ENCODE peak calls at places on chromosomes 16 and 17, in five cellular contexts. T is ovary, G is posterior vena cava, R is GM20000, F is MCF 10A. C is an unnamed sample.

GRCh38 chr17:42488032-42488431 is 29.4 kb downstream of the ATP6V0A1 start:
- DNase-seq in T (no peak), F (no peak), R (no peak), G (no peak), C (no peak)

GRCh38 chr17:70563301-70563820 is 394.0 kb downstream of the KCNJ2 start:
- DNase-seq in R (no peak), G (no peak), T (no peak), F (peak), C (no peak)

GRCh38 chr17:6393368-6393952 is 41.5 kb downstream of the AIPL1 start:
- DNase-seq in F (no peak), R (no peak), T (no peak), G (no peak), C (no peak)

GRCh38 chr17:39700148-39700987 is 504 bp downstream of the ERBB2 start:
- DNase-seq in T (peak), R (peak), G (no peak), F (peak), C (peak)

GRCh38 chr16:84034516-84034915 is 8.1 kb downstream of the SLC38A8 start:
- DNase-seq in G (no peak), R (no peak), F (no peak), T (no peak), C (no peak)

GRCh38 chr17:63478814-63479494 is 2.1 kb downstream of the ACE start:
- DNase-seq in F (peak), R (peak), T (peak), G (peak), C (peak)

GRCh38 chr16:87145181-87146176 is 171.7 kb downstream of the C16orf95 start:
- DNase-seq in G (peak), F (peak), T (no peak), R (no peak), C (no peak)

GRCh38 chr17:2215616-2216364 is 87.8 kb downstream of the SMG6 start:
- DNase-seq in F (no peak), T (peak), G (peak), R (peak), C (peak)

GRCh38 chr16:11994187-11995119 is 17.9 kb downstream of the SNX29 start:
- DNase-seq in R (peak), T (no peak), F (no peak), G (no peak), C (no peak)

GRCh38 chr16:70638814-70639792 is 7.3 kb upstream of the IL34 start:
- DNase-seq in R (no peak), G (no peak), T (peak), F (peak), C (peak)

GRCh38 chr17:80107231-80108021 is 6.0 kb downstream of the GAA start:
- DNase-seq in F (no peak), T (peak), G (peak), R (no peak), C (no peak)

GRCh38 chr17:80285237-80285920 is 24.7 kb downstream of the RNF213 start:
- DNase-seq in G (peak), R (no peak), T (no peak), F (no peak), C (no peak)

GRCh38 chr17:15194859-15195277 is 70.3 kb downstream of the PMP22 start:
- DNase-seq in F (no peak), G (no peak), T (no peak), R (no peak), C (no peak)

C was measured in amniotic epithelial cell.